ENCODE peak calls at places on chromosomes 4 and X, in six cellular contexts. L, M, W, T, J and O are unnamed samples.

GRCh38 chr4:155674669-155675071 is 8.0 kb downstream of the GUCY1A1 start:
- DNase-seq in L (no peak), M (no peak), W (no peak), T (no peak), J (no peak), O (no peak)

GRCh38 chr4:86959588-86960500 is 25.0 kb downstream of the AFF1 start:
- DNase-seq in L (no peak), M (no peak), W (peak), T (no peak), J (no peak), O (no peak)

GRCh38 chr4:158139086-158139485 is 33.7 kb downstream of the GASK1B start:
- DNase-seq in L (no peak), M (no peak), W (no peak), T (no peak), J (no peak), O (peak)

GRCh38 chr4:20788266-20788665 is 88.0 kb downstream of the PACRGL start:
- DNase-seq in L (no peak), M (no peak), W (no peak), T (no peak), J (no peak), O (no peak)

GRCh38 chr4:61312526-61312925 is 112.4 kb downstream of the ADGRL3 start:
- DNase-seq in L (no peak), M (no peak), W (no peak), T (no peak), J (no peak), O (peak)

GRCh38 chr4:79623125-79623905 is 215.3 kb upstream of the GK2 start:
- DNase-seq in L (no peak), M (no peak), W (no peak), T (no peak), J (no peak), O (peak)

GRCh38 chr4:153714247-153714646 is 30.2 kb downstream of the TLR2 start:
- DNase-seq in L (no peak), M (no peak), W (no peak), T (no peak), J (no peak), O (no peak)

GRCh38 chr4:3439391-3439790 is 2.4 kb upstream of the HGFAC start:
- DNase-seq in L (no peak), M (no peak), W (no peak), T (no peak), J (no peak), O (no peak)

GRCh38 chr4:10180927-10181744 is 64.5 kb upstream of the WDR1 start:
- DNase-seq in L (no peak), M (no peak), W (no peak), T (no peak), J (no peak), O (peak)

GRCh38 chrX:34917146-34917545 is 25.4 kb upstream of the FAM47B start:
- DNase-seq in L (no peak), M (no peak), W (no peak), T (no peak), J (no peak), O (no peak)

GRCh38 chr4:14787894-14788293 is 214.4 kb upstream of the CPEB2 start:
- DNase-seq in L (no peak), M (no peak), W (no peak), T (no peak), J (no peak), O (peak)

GRCh38 chr4:173189117-173189693 is 20.6 kb downstream of the GALNT7 start:
- DNase-seq in L (no peak), M (no peak), W (no peak), T (no peak), J (no peak), O (peak)

GRCh38 chr4:57114973-57115372 is 4.8 kb upstream of the IGFBP7 start:
- DNase-seq in L (no peak), M (no peak), W (no peak), T (no peak), J (no peak), O (peak)

GRCh38 chr4:7377223-7377865 is 57.4 kb downstream of the PSAPL1 start:
- DNase-seq in L (no peak), M (no peak), W (no peak), T (no peak), J (no peak), O (no peak)

GRCh38 chr4:8308144-8308543 is 38.6 kb downstream of the HTRA3 start:
- DNase-seq in L (no peak), M (peak), W (peak), T (peak), J (no peak), O (no peak)

GRCh38 chrX:113001836-113002235 is 161.2 kb upstream of the AMOT start:
- DNase-seq in L (no peak), M (no peak), W (no peak), T (no peak), J (no peak), O (no peak)

GRCh38 chr4:181745933-181746627 is 497.1 kb upstream of the TENM3 start:
- DNase-seq in L (no peak), M (no peak), W (no peak), T (no peak), J (no peak), O (no peak)

GRCh38 chr4:180462116-180462515 is 1781.1 kb upstream of the TENM3 start:
- DNase-seq in L (no peak), M (no peak), W (no peak), T (no peak), J (no peak), O (no peak)

GRCh38 chr4:180455226-180455625 is 1788.0 kb upstream of the TENM3 start:
- DNase-seq in L (no peak), M (no peak), W (no peak), T (no peak), J (no peak), O (no peak)

GRCh38 chr4:180456928-180457327 is 1786.3 kb upstream of the TENM3 start:
- DNase-seq in L (no peak), M (no peak), W (no peak), T (no peak), J (no peak), O (no peak)
- TF ChIP-seq CTCF in L (peak), M (no peak), W (no peak), T (no peak), J (peak), O (no peak)

DNA sequence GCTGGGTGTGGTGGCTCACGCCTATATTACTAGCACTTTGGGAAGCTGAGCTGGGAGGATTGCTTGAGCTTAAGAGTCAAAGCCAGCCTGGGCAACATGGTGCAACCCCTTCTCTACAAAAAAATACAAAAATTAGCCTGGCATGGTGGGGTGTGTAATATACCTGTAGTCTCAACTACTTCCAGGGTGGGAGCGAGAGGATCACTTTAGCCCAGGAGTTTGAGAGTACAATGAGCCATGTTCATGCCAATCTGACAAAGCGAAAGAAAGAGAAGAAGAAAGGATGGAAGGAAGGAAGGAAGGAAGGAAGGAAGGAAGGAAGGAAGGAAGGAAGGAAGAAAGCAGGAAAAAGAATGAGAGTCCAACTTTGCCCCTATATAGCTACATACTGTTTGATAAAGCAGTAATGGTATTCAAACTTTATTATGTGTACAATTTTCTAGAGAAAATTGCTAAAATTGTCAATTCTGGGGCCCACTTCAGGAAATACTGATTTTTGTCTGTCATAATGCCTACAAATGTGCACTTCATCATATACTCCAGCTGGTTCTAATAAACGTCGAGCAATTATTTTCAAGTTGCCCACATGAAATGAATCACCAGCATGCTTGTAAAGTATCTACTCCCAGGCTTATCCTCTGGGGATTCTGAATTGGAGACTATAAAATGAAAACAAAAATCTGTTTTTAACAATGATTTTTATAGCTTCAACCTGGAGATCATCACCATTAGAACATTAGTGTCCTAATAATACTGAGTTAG is 132.3 kb downstream of the NDST4 start:
- DNase-seq in L (no peak), M (no peak), W (no peak), T (no peak), J (no peak), O (no peak)
- TF ChIP-seq CTCF in L (no peak), M (no peak), W (no peak), T (no peak), J (no peak), O (no peak)

GRCh38 chrX:36867143-36867542 is 141.0 kb upstream of the FAM47C start:
- DNase-seq in L (no peak), M (no peak), W (no peak), T (no peak), J (no peak), O (peak)
- TF ChIP-seq CTCF in L (peak), M (peak), W (peak), T (peak), J (peak), O (peak)

GRCh38 chrX:110180928-110181310 is 137.0 kb downstream of the AMMECR1 start:
- DNase-seq in L (no peak), M (no peak), W (no peak), T (no peak), J (no peak), O (no peak)
- TF ChIP-seq CTCF in L (no peak), M (no peak), W (no peak), T (no peak), J (no peak), O (no peak)

DNA sequence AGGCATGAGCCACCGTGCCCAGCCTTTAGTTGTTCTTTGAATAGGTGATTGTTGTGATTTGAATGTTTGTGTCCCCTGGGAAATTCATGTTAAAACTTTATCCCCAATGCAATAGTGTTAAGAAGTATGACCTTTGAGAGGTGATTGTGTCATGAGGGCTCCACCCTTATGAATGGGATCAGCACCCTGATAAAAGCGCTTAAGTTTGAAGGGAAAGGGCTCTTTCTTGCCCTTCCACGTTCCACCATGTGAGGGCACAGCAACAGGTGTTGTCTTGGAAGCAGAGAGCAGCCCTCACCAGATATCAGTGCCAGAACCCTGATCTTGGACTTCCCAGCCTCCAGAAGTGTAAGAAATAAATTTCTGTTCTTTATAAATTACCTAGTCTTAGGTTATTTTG is 33.7 kb upstream of the RP2 start:
- DNase-seq in L (no peak), M (no peak), W (no peak), T (no peak), J (no peak), O (no peak)
- TF ChIP-seq CTCF in L (peak), M (no peak), W (no peak), T (no peak), J (peak), O (peak)

GRCh38 chrX:154979671-154980070 is 42.9 kb downstream of the F8 start:
- DNase-seq in L (no peak), M (no peak), W (no peak), T (no peak), J (no peak), O (peak)

GRCh38 chrX:154981116-154981411 is 41.5 kb downstream of the F8 start:
- DNase-seq in L (no peak), M (no peak), W (no peak), T (no peak), J (no peak), O (no peak)

DNA sequence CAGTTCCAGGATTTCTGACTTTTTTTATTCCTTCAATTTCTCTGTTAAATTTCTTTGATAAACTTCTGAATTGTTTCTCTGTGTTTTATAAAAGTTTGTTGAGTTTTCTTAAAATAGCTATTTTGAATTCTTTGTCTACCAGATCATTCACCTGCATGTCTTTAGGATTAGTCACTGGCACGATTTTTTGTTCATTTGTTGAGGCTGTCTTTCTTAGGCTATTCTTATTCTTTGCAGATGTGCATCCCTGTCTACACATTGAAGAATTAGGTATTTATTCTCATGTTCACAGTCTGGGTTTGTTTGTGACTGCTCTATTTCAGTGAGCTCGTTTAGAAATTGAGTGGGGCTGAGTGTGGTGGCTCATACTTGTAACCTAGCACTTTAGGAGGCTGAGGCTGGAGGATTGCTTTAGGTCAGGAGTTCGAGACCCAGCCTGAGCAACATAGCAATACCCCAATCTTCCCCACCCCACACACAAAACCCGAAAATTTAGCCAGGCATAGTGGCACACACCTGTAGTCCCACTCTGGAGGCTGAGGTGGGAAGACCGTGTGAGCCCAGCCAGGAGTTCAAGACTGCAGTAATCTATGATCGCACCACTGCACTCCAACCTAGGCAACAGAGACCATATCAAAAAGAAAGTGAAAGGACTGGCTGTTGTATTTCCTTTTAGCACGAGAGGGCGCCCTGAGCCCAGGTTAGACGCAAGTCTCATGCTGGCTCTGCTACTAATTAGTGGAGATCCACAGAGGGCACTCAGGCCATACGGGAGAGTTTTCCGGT is 42.0 kb downstream of the F8 start:
- DNase-seq in L (no peak), M (peak), W (peak), T (peak), J (peak), O (peak)
- TF ChIP-seq CTCF in L (peak), M (peak), W (peak), T (peak), J (peak), O (peak)

DNA sequence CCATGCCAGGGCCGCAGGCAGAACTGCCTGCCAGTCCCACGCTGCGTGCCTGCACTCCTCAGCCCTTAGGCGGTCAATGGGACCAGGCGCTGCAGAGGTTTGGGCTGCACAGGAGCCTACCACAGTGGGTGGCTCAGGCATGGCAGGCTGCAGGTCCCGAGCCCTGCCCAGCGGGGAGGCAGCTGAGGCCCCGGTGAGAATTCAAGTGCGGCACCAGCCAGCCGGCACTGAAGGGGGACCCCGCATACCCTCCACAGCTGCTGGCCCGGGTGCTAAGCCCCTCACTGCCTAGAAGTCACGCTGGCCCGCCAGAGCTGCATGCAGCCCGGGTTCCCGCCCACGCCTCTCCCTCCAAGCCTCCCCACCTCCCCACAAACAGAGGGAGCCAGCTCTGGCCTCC is 302.5 kb upstream of the UGT8 start:
- DNase-seq in L (no peak), M (no peak), W (no peak), T (no peak), J (no peak), O (no peak)
- TF ChIP-seq CTCF in L (no peak), M (no peak), W (no peak), T (no peak), J (no peak), O (no peak)

GRCh38 chr4:118835896-118836762 is at the start of gene SEC24D:
- DNase-seq in L (no peak), M (peak), W (peak), T (peak), J (peak), O (peak)
- TF ChIP-seq CTCF in L (no peak), M (peak), W (no peak), T (no peak), J (no peak), O (no peak)

GRCh38 chr4:41148292-41148691 is 66.0 kb downstream of the APBB2 start:
- DNase-seq in L (no peak), M (no peak), W (no peak), T (no peak), J (no peak), O (no peak)
- TF ChIP-seq CTCF in L (no peak), M (no peak), W (no peak), T (no peak), J (no peak), O (no peak)

GRCh38 chr4:60215906-60216305 is 984.2 kb upstream of the ADGRL3 start:
- DNase-seq in L (no peak), M (no peak), W (no peak), T (no peak), J (no peak), O (no peak)
- TF ChIP-seq CTCF in L (no peak), M (no peak), W (no peak), T (no peak), J (no peak), O (no peak)